ENCODE peak calls at places on chromosomes 3 and 15, in five cellular contexts. D, U, O, K and J are unnamed samples.

GRCh38 chr3:102136183-102136582 is 286.9 kb downstream of the NFKBIZ start:
- DNase-seq in D (no peak), U (no peak), O (no peak), K (no peak), J (no peak)

GRCh38 chr3:80113331-80113730 is 345.5 kb upstream of the ROBO1 start:
- DNase-seq in D (no peak), U (no peak), O (no peak), K (no peak), J (no peak)

GRCh38 chr3:44987318-44987717 is 11.3 kb downstream of the EXOSC7 start:
- DNase-seq in D (no peak), U (no peak), O (no peak), K (no peak), J (no peak)

GRCh38 chr3:13016083-13016725 is 57.0 kb downstream of the IQSEC1 start:
- DNase-seq in D (no peak), U (no peak), O (no peak), K (no peak), J (no peak)

GRCh38 chr3:157176108-157176507 is 16.2 kb upstream of the CCNL1 start:
- DNase-seq in D (no peak), U (peak; percentile 70), O (peak; percentile 54), K (no peak), J (no peak)

GRCh38 chr3:78857494-78858111 is 910.2 kb downstream of the ROBO1 start:
- DNase-seq in D (peak; percentile 42), U (peak; percentile 66), O (no peak), K (no peak), J (no peak)

GRCh38 chr3:127089487-127090145 is 103.3 kb upstream of the PRR23E start:
- DNase-seq in D (peak; percentile 28), U (peak; percentile 92), O (no peak), K (no peak), J (no peak)

GRCh38 chr15:86165263-86166204 is 85.9 kb downstream of the AGBL1 start:
- DNase-seq in D (no peak), U (no peak), O (no peak), K (no peak), J (no peak)

GRCh38 chr3:25744477-25744876 is 38.8 kb downstream of the NGLY1 start:
- DNase-seq in D (no peak), U (no peak), O (no peak), K (no peak), J (no peak)

GRCh38 chr3:63862804-63863149 is 828 bp downstream of the THOC7 start:
- DNase-seq in D (no peak), U (no peak), O (no peak), K (no peak), J (peak; percentile 15)

GRCh38 chr15:78438595-78439285 is 724 bp downstream of the IREB2 start:
- DNase-seq in D (peak; percentile 19), U (peak; percentile 30), O (no peak), K (no peak), J (peak; percentile 49)

GRCh38 chr3:112628038-112628437 is 12.9 kb downstream of the CCDC80 start:
- DNase-seq in D (no peak), U (no peak), O (no peak), K (no peak), J (no peak)

GRCh38 chr3:149162007-149162406 is 32.6 kb downstream of the HPS3 start:
- DNase-seq in D (peak; percentile 25), U (no peak), O (no peak), K (no peak), J (no peak)

GRCh38 chr3:8970971-8971589 is 7.8 kb upstream of the RAD18 start:
- DNase-seq in D (peak; percentile 77), U (peak; percentile 67), O (peak; percentile 63), K (peak; percentile 70), J (peak; percentile 63)

GRCh38 chr3:171753665-171754408 is 56.4 kb downstream of the PLD1 start:
- DNase-seq in D (peak; percentile 55), U (peak; percentile 94), O (peak; percentile 86), K (no peak), J (peak; percentile 57)

GRCh38 chr3:98359993-98360675 is 6.5 kb downstream of the OR5K4 start:
- DNase-seq in D (no peak), U (no peak), O (no peak), K (no peak), J (no peak)

GRCh38 chr3:17194116-17194515 is 309.4 kb downstream of the PLCL2 start:
- DNase-seq in D (no peak), U (no peak), O (no peak), K (no peak), J (no peak)

GRCh38 chr3:190554197-190554596 is 40.3 kb downstream of the IL1RAP start:
- DNase-seq in D (no peak), U (no peak), O (no peak), K (no peak), J (no peak)

GRCh38 chr3:30097022-30097650 is 509.3 kb upstream of the TGFBR2 start:
- DNase-seq in D (no peak), U (no peak), O (no peak), K (no peak), J (no peak)

GRCh38 chr3:21274000-21274671 is 476.9 kb downstream of the ZNF385D start:
- DNase-seq in D (peak; percentile 63), U (peak; percentile 39), O (peak; percentile 17), K (no peak), J (no peak)

GRCh38 chr15:56760186-56760585 is 26.9 kb upstream of the ZNF280D start:
- DNase-seq in D (peak; percentile 62), U (peak; percentile 34), O (peak; percentile 21), K (no peak), J (peak; percentile 8)

GRCh38 chr3:52223449-52224408 is 1.7 kb downstream of the TLR9 start:
- DNase-seq in D (no peak), U (no peak), O (no peak), K (peak; percentile 21), J (no peak)

GRCh38 chr3:9278085-9278484 is 28.6 kb upstream of the SRGAP3 start:
- DNase-seq in D (no peak), U (no peak), O (no peak), K (no peak), J (no peak)

GRCh38 chr3:127525373-127525772 is 65.2 kb downstream of the TPRA1 start:
- DNase-seq in D (peak; percentile 75), U (peak; percentile 86), O (peak; percentile 58), K (no peak), J (peak; percentile 94)

GRCh38 chr3:126101521-126101982 is 17.6 kb upstream of the SLC41A3 start:
- DNase-seq in D (no peak), U (no peak), O (no peak), K (no peak), J (no peak)

GRCh38 chr15:40418126-40418525 is 12.5 kb downstream of the IVD start:
- DNase-seq in D (no peak), U (no peak), O (no peak), K (no peak), J (no peak)

GRCh38 chr3:59609967-59610366 is 560.1 kb upstream of the CFAP20DC start:
- DNase-seq in D (no peak), U (peak; percentile 68), O (no peak), K (no peak), J (no peak)

GRCh38 chr3:119580148-119580760 is 962 bp downstream of the ADPRH start:
- DNase-seq in D (peak; percentile 25), U (peak; percentile 28), O (no peak), K (no peak), J (no peak)

GRCh38 chr3:60399295-60399694 is 852.0 kb downstream of the FHIT start:
- DNase-seq in D (no peak), U (no peak), O (no peak), K (no peak), J (no peak)

GRCh38 chr3:162525052-162525451 is 1028.4 kb downstream of the OTOL1 start:
- DNase-seq in D (peak; percentile 93), U (peak; percentile 99), O (peak; percentile 94), K (no peak), J (peak; percentile 1)

GRCh38 chr15:101100118-101100517 is 151.7 kb downstream of the CHSY1 start:
- DNase-seq in D (no peak), U (no peak), O (no peak), K (peak; percentile 8), J (no peak)
- TF ChIP-seq CTCF in D (no peak), U (no peak), O (no peak), K (no peak), J (no peak)

GRCh38 chr3:86245360-86245759 is 745.6 kb downstream of the VGLL3 start:
- DNase-seq in D (no peak), U (no peak), O (no peak), K (no peak), J (no peak)
- TF ChIP-seq CTCF in D (no peak), U (no peak), O (no peak), K (no peak), J (no peak)

DNA sequence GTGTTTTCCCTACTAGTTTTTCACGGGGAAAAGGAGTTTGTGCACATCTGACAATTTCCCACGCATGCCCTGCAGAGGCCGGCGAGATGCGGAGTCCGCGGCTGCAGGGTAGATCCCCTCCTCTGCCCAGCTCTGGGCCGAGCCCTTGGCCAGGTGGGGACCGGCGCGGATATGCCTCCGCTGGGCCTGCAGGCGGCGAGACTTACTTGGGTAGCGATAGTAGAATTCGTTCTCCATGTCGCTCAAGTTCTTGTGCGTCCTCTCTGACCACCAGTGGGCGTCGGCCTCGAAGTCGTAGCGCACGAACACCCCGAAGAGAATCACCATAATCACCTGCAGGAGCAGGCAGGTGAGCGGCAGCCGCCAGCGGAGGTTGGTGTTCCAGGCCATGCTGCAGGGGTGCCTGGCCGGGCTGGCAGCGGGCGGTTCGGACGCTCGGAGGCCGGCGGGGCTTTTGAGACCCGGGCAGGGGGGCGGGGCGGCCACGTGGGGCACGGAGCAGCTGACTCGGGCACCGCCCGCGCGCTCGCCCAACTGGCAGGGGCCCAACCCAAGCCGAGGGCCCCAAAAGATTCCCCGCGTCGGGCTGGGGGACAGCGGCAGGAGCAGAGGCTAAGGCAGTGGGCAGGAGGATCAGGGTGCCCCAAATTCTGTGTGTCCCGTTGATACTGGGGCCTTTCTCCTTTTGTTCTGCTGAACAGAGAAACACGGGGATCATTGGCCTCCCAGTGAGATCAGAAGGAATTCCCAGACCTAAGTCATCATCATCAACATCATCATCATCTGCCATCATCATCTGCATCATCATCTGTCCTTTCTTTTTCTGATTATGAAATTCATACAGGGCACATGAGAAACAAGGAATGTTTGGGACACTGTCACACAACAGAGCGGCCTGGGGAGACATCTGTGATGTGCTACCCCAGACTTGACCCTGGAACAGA is at the start of gene RHCG:
- DNase-seq in D (peak; percentile 50), U (peak; percentile 51), O (peak; percentile 24), K (no peak), J (no peak)
- TF ChIP-seq CTCF in D (peak; percentile 39), U (peak; percentile 25), O (peak; percentile 20), K (no peak), J (no peak)

GRCh38 chr3:186589856-186590579 is 19.5 kb downstream of the DNAJB11 start:
- DNase-seq in D (peak; percentile 49), U (peak; percentile 34), O (peak; percentile 20), K (no peak), J (peak; percentile 86)

GRCh38 chr3:186587183-186587582 is 16.7 kb downstream of the DNAJB11 start:
- DNase-seq in D (no peak), U (no peak), O (no peak), K (no peak), J (no peak)

GRCh38 chr3:186590580-186591296 is 20.2 kb downstream of the DNAJB11 start:
- DNase-seq in D (no peak), U (no peak), O (no peak), K (no peak), J (no peak)

GRCh38 chr3:186588619-186589018 is 18.1 kb downstream of the DNAJB11 start:
- DNase-seq in D (no peak), U (no peak), O (no peak), K (no peak), J (peak; percentile 87)

DNA sequence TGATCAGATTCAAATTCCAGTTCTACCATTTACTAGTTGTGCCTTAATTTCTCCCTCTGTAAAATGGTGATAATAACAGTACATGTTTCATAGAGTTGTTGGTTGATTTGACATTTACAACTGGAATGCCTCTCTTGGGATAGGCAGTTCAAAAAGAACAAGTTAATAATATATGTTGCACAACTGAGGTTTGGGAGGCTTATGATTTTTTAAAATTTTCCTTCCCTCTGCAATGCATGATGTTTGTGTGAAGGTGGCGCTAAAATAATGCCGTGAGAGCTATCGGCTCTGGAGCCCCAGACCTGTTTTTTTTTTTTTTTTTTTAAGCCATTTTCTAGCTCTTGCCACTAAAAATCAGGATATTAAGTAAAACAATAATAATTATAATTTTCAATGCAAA is 18.6 kb downstream of the DNAJB11 start:
- DNase-seq in D (peak; percentile 50), U (peak; percentile 52), O (peak; percentile 33), K (no peak), J (no peak)
- TF ChIP-seq CTCF in D (peak; percentile 29), U (peak; percentile 39), O (peak; percentile 26), K (no peak), J (no peak)